ENCODE peak calls at places on chromosomes 11 and 22, in four cellular contexts. N, F, J and X are unnamed samples.

GRCh38 chr11:662689-663274 is 25.7 kb downstream of the DRD4 start:
- DNase-seq in N (no peak), F (peak), J (no peak), X (peak)

GRCh38 chr22:23755711-23756110 is 1.5 kb upstream of the VPREB3 start:
- DNase-seq in N (no peak), F (no peak), J (no peak), X (no peak)

GRCh38 chr11:86118201-86118600 is 49.3 kb upstream of the PICALM start:
- DNase-seq in N (no peak), F (no peak), J (no peak), X (no peak)

GRCh38 chr11:44005956-44006355 is 41.8 kb upstream of the ACCSL start:
- DNase-seq in N (no peak), F (no peak), J (no peak), X (no peak)

GRCh38 chr11:73359930-73360742 is 16.1 kb upstream of the RELT start:
- DNase-seq in N (no peak), F (peak), J (no peak), X (peak)

GRCh38 chr11:126790550-126790981 is 210.0 kb downstream of the KIRREL3 start:
- DNase-seq in N (peak), F (no peak), J (no peak), X (no peak)

GRCh38 chr11:131809203-131809948 is 439.0 kb downstream of the NTM start:
- DNase-seq in N (no peak), F (no peak), J (no peak), X (no peak)

GRCh38 chr11:67277231-67277961 is 11.1 kb downstream of the GRK2 start:
- DNase-seq in N (no peak), F (peak), J (peak), X (peak)

GRCh38 chr11:46119053-46119351 is 2.3 kb downstream of the PHF21A start:
- DNase-seq in N (no peak), F (no peak), J (no peak), X (no peak)

GRCh38 chr11:91100432-91100831 is 877.6 kb upstream of the CHORDC1 start:
- DNase-seq in N (peak), F (no peak), J (no peak), X (no peak)

GRCh38 chr22:37340331-37341262 is 58.3 kb downstream of the CYTH4 start:
- DNase-seq in N (no peak), F (no peak), J (no peak), X (no peak)

GRCh38 chr11:22458141-22458540 is 120.0 kb downstream of the SLC17A6 start:
- DNase-seq in N (no peak), F (no peak), J (no peak), X (no peak)

GRCh38 chr11:118899296-118899688 is 15.6 kb downstream of the CXCR5 start:
- DNase-seq in N (no peak), F (no peak), J (no peak), X (no peak)

GRCh38 chr22:42655693-42656092 is 6.5 kb upstream of the CYB5R3 start:
- DNase-seq in N (no peak), F (peak), J (no peak), X (peak)

GRCh38 chr11:12893787-12894672 is 115.1 kb upstream of the RASSF10 start:
- DNase-seq in N (no peak), F (peak), J (peak), X (peak)

GRCh38 chr11:134278356-134278755 is 2.2 kb downstream of the GLB1L3 start:
- DNase-seq in N (no peak), F (no peak), J (no peak), X (no peak)

GRCh38 chr11:8608646-8609045 is 14.6 kb upstream of the STK33 start:
- DNase-seq in N (no peak), F (no peak), J (no peak), X (no peak)

GRCh38 chr11:116835791-116836647 is 1.4 kb downstream of the APOA1 start:
- DNase-seq in N (peak), F (peak), J (peak), X (peak)

GRCh38 chr11:37026326-37026725 is 428.3 kb upstream of the RAG2 start:
- DNase-seq in N (no peak), F (no peak), J (no peak), X (no peak)

GRCh38 chr11:61827573-61828378 is at the start of gene FADS2:
- DNase-seq in N (peak), F (no peak), J (peak), X (peak)

GRCh38 chr11:42066113-42066512 is 606.7 kb upstream of the LRRC4C start:
- DNase-seq in N (no peak), F (no peak), J (no peak), X (peak)

GRCh38 chr11:130403301-130403804 is 25.1 kb downstream of the ADAMTS8 start:
- DNase-seq in N (peak), F (no peak), J (no peak), X (no peak)

GRCh38 chr11:118643142-118643994 is 36.0 kb downstream of the PHLDB1 start:
- DNase-seq in N (no peak), F (no peak), J (no peak), X (no peak)

GRCh38 chr11:92528051-92528450 is 303.4 kb downstream of the FAT3 start:
- DNase-seq in N (peak), F (no peak), J (no peak), X (no peak)

GRCh38 chr11:119376197-119376847 is 5.2 kb downstream of the USP2 start:
- DNase-seq in N (no peak), F (peak), J (no peak), X (no peak)

GRCh38 chr22:50548046-50548912 is 2.6 kb downstream of the KLHDC7B start:
- DNase-seq in N (no peak), F (peak), J (no peak), X (no peak)

GRCh38 chr11:72776844-72777754 is 16.7 kb downstream of the STARD10 start:
- DNase-seq in N (no peak), F (no peak), J (no peak), X (no peak)

GRCh38 chr11:11532574-11532973 is 89.2 kb downstream of the GALNT18 start:
- DNase-seq in N (no peak), F (no peak), J (no peak), X (no peak)

GRCh38 chr11:70073188-70073817 is 4.8 kb upstream of the ANO1 start:
- DNase-seq in N (no peak), F (no peak), J (no peak), X (no peak)

GRCh38 chr11:5317301-5317700 is 6.8 kb downstream of the OR51B2 start:
- DNase-seq in N (no peak), F (no peak), J (no peak), X (no peak)

GRCh38 chr11:105538531-105538930 is 71.3 kb upstream of the GRIA4 start:
- DNase-seq in N (no peak), F (no peak), J (no peak), X (no peak)

GRCh38 chr11:75867778-75868374 is 52.9 kb downstream of the UVRAG start:
- DNase-seq in N (no peak), F (peak), J (no peak), X (peak)

GRCh38 chr11:99208813-99209212 is 188.1 kb downstream of the CNTN5 start:
- DNase-seq in N (no peak), F (no peak), J (no peak), X (no peak)

GRCh38 chr11:19093976-19094375 is 23.0 kb upstream of the ZDHHC13 start:
- DNase-seq in N (peak), F (no peak), J (no peak), X (no peak)

GRCh38 chr11:71203681-71204080 is 48.7 kb downstream of the SHANK2 start:
- DNase-seq in N (no peak), F (no peak), J (no peak), X (no peak)

GRCh38 chr11:488992-489391 is 18.1 kb downstream of the RNH1 start:
- DNase-seq in N (no peak), F (no peak), J (no peak), X (no peak)

GRCh38 chr11:96154802-96155520 is 188.0 kb downstream of the MAML2 start:
- DNase-seq in N (no peak), F (no peak), J (no peak), X (no peak)

GRCh38 chr22:48744967-48745841 is 1082.5 kb downstream of the BRD1 start:
- DNase-seq in N (no peak), F (no peak), J (no peak), X (no peak)

GRCh38 chr11:74493816-74494630 is 499 bp upstream of the LIPT2 start:
- DNase-seq in N (no peak), F (no peak), J (no peak), X (peak)

GRCh38 chr11:126857860-126858808 is 142.4 kb downstream of the KIRREL3 start:
- DNase-seq in N (no peak), F (no peak), J (no peak), X (no peak)